ENCODE peak calls at places on chromosomes 11 and 22, in four cellular contexts. One of them, this sample, is unnamed.

GRCh38 chr11:105265859-105266258 is 126.3 kb upstream of the CARD18 start:
- DNase-seq in K562: no peak
- DNase-seq in HepG2: no peak
- DNase-seq in GM12878: no peak
- DNase-seq in this sample: no peak

GRCh38 chr11:83033972-83034672 is 37.6 kb downstream of the RAB30 start:
- DNase-seq in K562: peak; percentile 47
- DNase-seq in HepG2: no peak
- DNase-seq in GM12878: no peak
- DNase-seq in this sample: peak; percentile 69

GRCh38 chr11:129278586-129279319 is 86.6 kb upstream of the ARHGAP32 start:
- DNase-seq in K562: no peak
- DNase-seq in HepG2: no peak
- DNase-seq in GM12878: no peak
- DNase-seq in this sample: peak; percentile 77

GRCh38 chr11:69055598-69056516 is 7.1 kb downstream of the TPCN2 start:
- DNase-seq in K562: no peak
- DNase-seq in HepG2: no peak
- DNase-seq in GM12878: peak; percentile 94
- DNase-seq in this sample: no peak

GRCh38 chr11:64120951-64121569 is 44.9 kb downstream of the MACROD1 start:
- DNase-seq in K562: no peak
- DNase-seq in HepG2: no peak
- DNase-seq in GM12878: no peak
- DNase-seq in this sample: no peak

GRCh38 chr11:59879534-59879933 is 952 bp downstream of the OOSP3 start:
- DNase-seq in K562: no peak
- DNase-seq in HepG2: no peak
- DNase-seq in GM12878: no peak
- DNase-seq in this sample: no peak

GRCh38 chr11:130671801-130672700 is 223.6 kb downstream of the ADAMTS15 start:
- DNase-seq in K562: no peak
- DNase-seq in HepG2: no peak
- DNase-seq in GM12878: no peak
- DNase-seq in this sample: peak; percentile 44

GRCh38 chr11:1863352-1864215 is 10.7 kb downstream of the LSP1 start:
- DNase-seq in K562: peak; percentile 33
- DNase-seq in HepG2: peak; percentile 29
- DNase-seq in GM12878: no peak
- DNase-seq in this sample: peak; percentile 86

GRCh38 chr11:134950692-134951304 is 538.8 kb upstream of the B3GAT1 start:
- DNase-seq in K562: no peak
- DNase-seq in HepG2: no peak
- DNase-seq in GM12878: no peak
- DNase-seq in this sample: no peak

GRCh38 chr11:112635338-112635737 is 325.9 kb upstream of the NCAM1 start:
- DNase-seq in K562: no peak
- DNase-seq in HepG2: no peak
- DNase-seq in GM12878: no peak
- DNase-seq in this sample: no peak

GRCh38 chr11:88313441-88313840 is 24.1 kb downstream of the CTSC start:
- DNase-seq in K562: no peak
- DNase-seq in HepG2: no peak
- DNase-seq in GM12878: no peak
- DNase-seq in this sample: no peak

GRCh38 chr11:100681064-100681502 is 6.0 kb upstream of the ARHGAP42 start:
- DNase-seq in K562: peak; percentile 71
- DNase-seq in HepG2: peak; percentile 76
- DNase-seq in GM12878: peak; percentile 95
- DNase-seq in this sample: no peak

GRCh38 chr11:79414644-79415317 is 26.0 kb downstream of the TENM4 start:
- DNase-seq in K562: no peak
- DNase-seq in HepG2: no peak
- DNase-seq in GM12878: no peak
- DNase-seq in this sample: no peak

GRCh38 chr22:27851974-27852713 is 50.6 kb upstream of the MN1 start:
- DNase-seq in K562: no peak
- DNase-seq in HepG2: peak; percentile 52
- DNase-seq in GM12878: no peak
- DNase-seq in this sample: peak; percentile 74

GRCh38 chr11:116862951-116863350 is 25.5 kb upstream of the APOA1 start:
- DNase-seq in K562: no peak
- DNase-seq in HepG2: no peak
- DNase-seq in GM12878: no peak
- DNase-seq in this sample: no peak

GRCh38 chr22:35480627-35481565 is 59.7 kb upstream of the RASD2 start:
- DNase-seq in K562: peak; percentile 9
- DNase-seq in HepG2: no peak
- DNase-seq in GM12878: no peak
- DNase-seq in this sample: no peak

GRCh38 chr11:12531681-12532080 is 142.5 kb upstream of the TEAD1 start:
- DNase-seq in K562: no peak
- DNase-seq in HepG2: no peak
- DNase-seq in GM12878: no peak
- DNase-seq in this sample: no peak

GRCh38 chr11:74278721-74279148 is 32.7 kb downstream of the P4HA3 start:
- DNase-seq in K562: no peak
- DNase-seq in HepG2: no peak
- DNase-seq in GM12878: no peak
- DNase-seq in this sample: no peak

GRCh38 chr22:39527481-39527961 is 5.0 kb downstream of the RPS19BP1 start:
- DNase-seq in K562: peak; percentile 24
- DNase-seq in HepG2: peak; percentile 74
- DNase-seq in GM12878: no peak
- DNase-seq in this sample: no peak

GRCh38 chr22:26606611-26607010 is 11.2 kb downstream of the CRYBB1 start:
- DNase-seq in K562: no peak
- DNase-seq in HepG2: no peak
- DNase-seq in GM12878: no peak
- DNase-seq in this sample: no peak

GRCh38 chr22:41286639-41287091 is 678 bp upstream of the RANGAP1 start:
- DNase-seq in K562: peak; percentile 56
- DNase-seq in HepG2: peak; percentile 60
- DNase-seq in GM12878: peak; percentile 39
- DNase-seq in this sample: peak; percentile 26
- TF ChIP-seq RAD21 in K562: no peak
- TF ChIP-seq RAD21 in HepG2: no peak
- TF ChIP-seq RAD21 in GM12878: no peak
- TF ChIP-seq RAD21 in this sample: no peak

GRCh38 chr11:78228467-78228866 is 39.7 kb downstream of the USP35 start:
- DNase-seq in K562: peak; percentile 73
- DNase-seq in HepG2: peak; percentile 65
- DNase-seq in GM12878: peak; percentile 51
- DNase-seq in this sample: peak; percentile 72
- TF ChIP-seq FOXM1 in K562: no peak
- TF ChIP-seq FOXM1 in HepG2: no peak
- TF ChIP-seq FOXM1 in GM12878: peak; percentile 56
- TF ChIP-seq FOXM1 in this sample: no peak

DNA sequence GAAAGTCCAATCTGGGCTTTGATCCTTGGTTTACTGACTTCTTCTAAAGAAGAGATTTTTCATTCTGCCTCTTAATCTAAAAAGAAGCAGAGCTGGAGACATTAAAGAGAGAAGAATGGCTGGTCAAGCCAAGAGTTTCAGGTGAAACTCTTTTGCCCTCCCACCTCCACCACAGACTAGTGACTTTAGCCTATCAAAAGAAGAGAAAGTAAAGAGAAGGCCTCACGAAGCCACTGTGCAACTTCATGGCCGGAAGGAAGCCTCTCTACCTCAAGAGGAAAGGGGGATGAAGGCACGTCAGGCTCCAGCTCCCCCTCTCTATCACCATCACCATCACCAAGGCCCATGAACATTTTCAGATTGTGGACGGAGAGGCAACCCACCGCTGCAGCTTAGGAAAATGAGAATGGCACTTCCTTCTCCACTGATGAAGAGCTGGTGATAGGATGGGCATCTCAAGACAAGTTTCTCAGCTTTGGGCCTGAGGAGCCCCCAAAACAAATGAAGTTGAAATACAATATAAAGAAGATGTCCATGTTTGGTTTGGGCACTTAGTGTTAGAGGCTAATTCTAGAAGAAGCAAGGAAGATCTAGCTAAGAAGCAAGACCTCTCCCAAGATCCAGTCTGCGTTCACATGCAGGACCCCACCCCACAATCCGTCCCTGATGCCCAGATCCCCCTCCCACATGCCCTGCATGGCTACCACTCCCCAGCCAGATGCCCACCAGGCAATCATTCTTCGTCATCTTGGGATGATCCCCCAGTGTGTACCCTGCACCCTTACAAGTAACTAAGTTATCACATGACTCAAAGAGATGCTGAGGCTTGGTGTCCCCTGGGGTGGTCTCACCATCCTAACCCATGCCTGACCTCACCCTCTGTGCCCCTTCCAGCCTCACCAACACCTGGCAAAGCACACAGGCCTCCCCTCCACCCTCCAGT is 52.6 kb downstream of the IGSF9B start:
- DNase-seq in K562: no peak
- DNase-seq in HepG2: no peak
- DNase-seq in GM12878: no peak
- DNase-seq in this sample: no peak
- TF ChIP-seq RAD21 in K562: no peak
- TF ChIP-seq RAD21 in HepG2: no peak
- TF ChIP-seq RAD21 in GM12878: no peak
- TF ChIP-seq RAD21 in this sample: no peak

GRCh38 chr11:95095858-95096587 is 6.4 kb downstream of the ENDOD1 start:
- DNase-seq in K562: no peak
- DNase-seq in HepG2: no peak
- DNase-seq in GM12878: peak; percentile 88
- DNase-seq in this sample: no peak
- TF ChIP-seq FOXM1 in K562: no peak
- TF ChIP-seq FOXM1 in HepG2: no peak
- TF ChIP-seq FOXM1 in GM12878: peak; percentile 95
- TF ChIP-seq FOXM1 in this sample: no peak

GRCh38 chr22:43624144-43624998 is 187.7 kb downstream of the EFCAB6 start:
- DNase-seq in K562: no peak
- DNase-seq in HepG2: peak; percentile 17
- DNase-seq in GM12878: no peak
- DNase-seq in this sample: no peak
- TF ChIP-seq RAD21 in K562: no peak
- TF ChIP-seq RAD21 in HepG2: no peak
- TF ChIP-seq RAD21 in GM12878: peak; percentile 11
- TF ChIP-seq RAD21 in this sample: no peak

DNA sequence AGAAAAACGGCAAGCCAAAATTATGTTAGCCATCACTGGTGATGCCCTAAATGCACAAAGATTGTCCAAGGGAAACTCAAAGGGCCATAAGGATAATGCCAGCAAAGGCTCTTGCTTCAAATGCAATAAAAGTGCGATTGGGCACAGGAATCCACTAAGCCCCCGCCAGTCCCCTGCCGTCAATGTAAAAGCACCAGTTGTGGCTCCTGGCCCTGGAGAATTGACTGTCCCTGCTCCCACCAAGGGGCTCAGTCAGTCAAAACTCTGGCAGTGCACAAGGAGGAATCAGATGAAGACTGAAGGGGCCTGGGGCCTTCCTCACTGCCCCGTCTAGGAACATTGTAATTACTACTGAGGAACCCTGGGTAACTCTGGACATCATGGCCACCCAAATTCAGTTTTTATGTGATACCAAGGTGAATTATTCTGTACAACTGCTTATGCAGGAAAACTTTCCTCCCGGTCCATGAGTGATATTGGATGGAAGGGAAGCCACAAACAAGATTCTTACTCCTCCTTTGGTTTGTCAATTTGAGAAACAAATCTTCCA is 85.6 kb downstream of the PIWIL4 start:
- DNase-seq in K562: no peak
- DNase-seq in HepG2: no peak
- DNase-seq in GM12878: no peak
- DNase-seq in this sample: no peak
- TF ChIP-seq FOXM1 in K562: no peak
- TF ChIP-seq FOXM1 in HepG2: no peak
- TF ChIP-seq FOXM1 in GM12878: no peak
- TF ChIP-seq FOXM1 in this sample: no peak

GRCh38 chr11:85717360-85717927 is 31.4 kb upstream of the CCDC89 start:
- DNase-seq in K562: no peak
- DNase-seq in HepG2: no peak
- DNase-seq in GM12878: no peak
- DNase-seq in this sample: no peak
- TF ChIP-seq RAD21 in K562: no peak
- TF ChIP-seq RAD21 in HepG2: no peak
- TF ChIP-seq RAD21 in GM12878: no peak
- TF ChIP-seq RAD21 in this sample: no peak

GRCh38 chr11:32176223-32176811 is 85.4 kb downstream of the RCN1 start:
- DNase-seq in K562: peak; percentile 86
- DNase-seq in HepG2: peak; percentile 69
- DNase-seq in GM12878: peak; percentile 64
- DNase-seq in this sample: peak; percentile 72
- TF ChIP-seq FOXM1 in K562: no peak
- TF ChIP-seq FOXM1 in HepG2: no peak
- TF ChIP-seq FOXM1 in GM12878: no peak
- TF ChIP-seq FOXM1 in this sample: no peak

GRCh38 chr11:65862941-65863888 is 3.0 kb downstream of the MUS81 start:
- DNase-seq in K562: no peak
- DNase-seq in HepG2: no peak
- DNase-seq in GM12878: no peak
- DNase-seq in this sample: no peak
- TF ChIP-seq RAD21 in K562: no peak
- TF ChIP-seq RAD21 in HepG2: no peak
- TF ChIP-seq RAD21 in GM12878: no peak
- TF ChIP-seq RAD21 in this sample: no peak

This sample was measured in SK-N-SH.